ENCODE peak calls at places on chromosome 20, in six cellular contexts. O is activated CD4-positive, alpha-beta memory T cell treated with anti-CD3 and anti-CD28 coated beads, Interleukin-2, amount 10 ng/mL, durations not matched to agents 7 days and 5 days; Y is right cardiac atrium; K is stimulated activated CD4-positive, alpha-beta T cell treated with anti-CD3 and anti-CD28 coated beads, Interleukin-2, amount 100 ng/mL, for 24 hours; R is NCI-H1092; P is amygdala. A is an unnamed sample.
A peak's percentile ranks its signal among the peaks of the same experiment; 100 is the strongest.

GRCh38 chr20:910840-911770 is 5.0 kb downstream of the ANGPT4 start:
- DNase-seq in O (no peak), Y (peak; percentile 79), K (no peak), R (no peak), P (no peak), A (no peak)

GRCh38 chr20:13402171-13402760 is 181.2 kb downstream of the ISM1 start:
- DNase-seq in O (no peak), Y (peak; percentile 43), K (no peak), R (no peak), P (no peak), A (no peak)

GRCh38 chr20:35830264-35830663 is 58.4 kb downstream of the PHF20 start:
- DNase-seq in O (no peak), Y (no peak), K (no peak), R (no peak), P (no peak), A (no peak)

GRCh38 chr20:23639490-23639958 is 1.8 kb upstream of the CST3 start:
- DNase-seq in O (no peak), Y (peak; percentile 50), K (no peak), R (no peak), P (no peak), A (no peak)

GRCh38 chr20:4138056-4138455 is 122.7 kb upstream of the RNF24 start:
- DNase-seq in O (no peak), Y (no peak), K (no peak), R (no peak), P (no peak), A (no peak)

GRCh38 chr20:62408640-62409039 is 1.6 kb upstream of the CABLES2 start:
- DNase-seq in O (no peak), Y (no peak), K (no peak), R (no peak), P (no peak), A (no peak)

GRCh38 chr20:44180814-44181213 is 6.2 kb downstream of the JPH2 start:
- DNase-seq in O (no peak), Y (peak; percentile 77), K (no peak), R (no peak), P (no peak), A (no peak)

GRCh38 chr20:12289476-12289875 is 371.8 kb downstream of the BTBD3 start:
- DNase-seq in O (no peak), Y (no peak), K (no peak), R (no peak), P (no peak), A (no peak)

GRCh38 chr20:34302312-34302722 is 838 bp downstream of the AHCY start:
- DNase-seq in O (no peak), Y (no peak), K (no peak), R (no peak), P (no peak), A (no peak)

GRCh38 chr20:32612351-32612750 is 27.2 kb upstream of the NOL4L start:
- DNase-seq in O (no peak), Y (no peak), K (no peak), R (no peak), P (no peak), A (no peak)

GRCh38 chr20:59027746-59028320 is 4.3 kb downstream of the ATP5F1E start:
- DNase-seq in O (no peak), Y (no peak), K (no peak), R (no peak), P (no peak), A (no peak)

GRCh38 chr20:26167499-26167898 is 470.8 kb upstream of the ZNF337 start:
- DNase-seq in O (no peak), Y (no peak), K (no peak), R (no peak), P (no peak), A (no peak)

GRCh38 chr20:51190783-51191180 is 167.9 kb upstream of the KCNG1 start:
- DNase-seq in O (no peak), Y (no peak), K (no peak), R (no peak), P (no peak), A (no peak)

GRCh38 chr20:1618479-1618878 is 1.3 kb downstream of the SIRPB1 start:
- DNase-seq in O (no peak), Y (no peak), K (no peak), R (no peak), P (no peak), A (no peak)

GRCh38 chr20:39619386-39619785 is 657.2 kb downstream of the DHX35 start:
- DNase-seq in O (no peak), Y (no peak), K (no peak), R (no peak), P (no peak), A (no peak)

GRCh38 chr20:33419140-33419974 is 18.0 kb upstream of the CDK5RAP1 start:
- DNase-seq in O (no peak), Y (peak; percentile 91), K (no peak), R (no peak), P (no peak), A (peak; percentile 62)

GRCh38 chr20:56372850-56373249 is 14.1 kb downstream of the FAM210B start:
- DNase-seq in O (no peak), Y (no peak), K (no peak), R (no peak), P (no peak), A (no peak)

GRCh38 chr20:62303327-62304226 is 780 bp downstream of the ADRM1 start:
- DNase-seq in O (peak; percentile 39), Y (peak; percentile 74), K (peak; percentile 29), R (no peak), P (no peak), A (no peak)

GRCh38 chr20:25580711-25581110 is 4.6 kb downstream of the NINL start:
- DNase-seq in O (no peak), Y (no peak), K (no peak), R (no peak), P (no peak), A (no peak)

GRCh38 chr20:32360333-32360634 is 2.2 kb downstream of the ASXL1 start:
- DNase-seq in O (no peak), Y (no peak), K (no peak), R (no peak), P (no peak), A (no peak)

GRCh38 chr20:36084897-36085617 is 69.5 kb upstream of the EPB41L1 start:
- DNase-seq in O (no peak), Y (no peak), K (no peak), R (no peak), P (no peak), A (no peak)

GRCh38 chr20:31570735-31571617 is 34.1 kb upstream of the ID1 start:
- DNase-seq in O (no peak), Y (peak; percentile 65), K (no peak), R (no peak), P (peak; percentile 77), A (peak; percentile 75)

GRCh38 chr20:21499641-21500040 is 14.2 kb downstream of the NKX2-2 start:
- DNase-seq in O (no peak), Y (no peak), K (no peak), R (no peak), P (no peak), A (no peak)

GRCh38 chr20:46767127-46767761 is 57.8 kb downstream of the SLC2A10 start:
- DNase-seq in O (peak; percentile 32), Y (no peak), K (peak; percentile 26), R (peak; percentile 15), P (no peak), A (peak; percentile 71)

GRCh38 chr20:6714202-6714800 is 53.2 kb upstream of the BMP2 start:
- DNase-seq in O (no peak), Y (peak; percentile 55), K (no peak), R (no peak), P (no peak), A (no peak)

GRCh38 chr20:53876470-53876869 is 193.9 kb downstream of the BCAS1 start:
- DNase-seq in O (no peak), Y (no peak), K (no peak), R (no peak), P (no peak), A (no peak)

GRCh38 chr20:41398408-41398807 is 31.8 kb upstream of the EMILIN3 start:
- DNase-seq in O (no peak), Y (peak; percentile 80), K (no peak), R (no peak), P (no peak), A (no peak)

GRCh38 chr20:39835040-39835842 is 853.8 kb downstream of the MAFB start:
- DNase-seq in O (no peak), Y (peak; percentile 89), K (no peak), R (no peak), P (no peak), A (no peak)

GRCh38 chr20:45247860-45248259 is 6.5 kb downstream of the SLPI start:
- DNase-seq in O (no peak), Y (no peak), K (no peak), R (no peak), P (no peak), A (no peak)

GRCh38 chr20:59749293-59749680 is 144.9 kb downstream of the PHACTR3 start:
- DNase-seq in O (no peak), Y (peak; percentile 71), K (no peak), R (no peak), P (no peak), A (no peak)

GRCh38 chr20:63080811-63081210 is 74.0 kb upstream of the BHLHE23 start:
- DNase-seq in O (no peak), Y (no peak), K (no peak), R (no peak), P (no peak), A (no peak)

GRCh38 chr20:53875452-53875851 is 194.9 kb downstream of the BCAS1 start:
- DNase-seq in O (no peak), Y (peak; percentile 59), K (no peak), R (no peak), P (no peak), A (no peak)

GRCh38 chr20:52425253-52425652 is 233.7 kb upstream of the ZFP64 start:
- DNase-seq in O (no peak), Y (no peak), K (peak; percentile 5), R (no peak), P (no peak), A (no peak)

GRCh38 chr20:52150440-52151258 is 40.9 kb downstream of the ZFP64 start:
- DNase-seq in O (no peak), Y (no peak), K (no peak), R (peak; percentile 8), P (no peak), A (no peak)

GRCh38 chr20:22563062-22563965 is 21.1 kb downstream of the FOXA2 start:
- DNase-seq in O (no peak), Y (no peak), K (no peak), R (no peak), P (no peak), A (no peak)

GRCh38 chr20:53800418-53800817 is 206.8 kb upstream of the ZNF217 start:
- DNase-seq in O (no peak), Y (no peak), K (no peak), R (no peak), P (no peak), A (no peak)

GRCh38 chr20:34669094-34669493 is 7.8 kb downstream of the PIGU start:
- DNase-seq in O (no peak), Y (no peak), K (no peak), R (no peak), P (no peak), A (no peak)

GRCh38 chr20:45934046-45934586 is 367 bp upstream of the PCIF1 start:
- DNase-seq in O (no peak), Y (peak; percentile 91), K (no peak), R (peak; percentile 62), P (peak; percentile 85), A (no peak)

GRCh38 chr20:51001697-51002265 is 21.1 kb downstream of the KCNG1 start:
- DNase-seq in O (no peak), Y (no peak), K (no peak), R (no peak), P (no peak), A (no peak)

A was measured in SHP77.